ENCODE peak calls at places on chromosomes 2 and 18, in nine cellular contexts. One of them, this sample, is unnamed.

GRCh38 chr2:20351555-20352229 is 1.0 kb upstream of the PUM2 start:
- DNase-seq in GM23248: no peak
- DNase-seq in T-helper 9 cell: no peak
- DNase-seq in CD4-positive, alpha-beta T cell: no peak
- DNase-seq in B cell: no peak
- DNase-seq in nucleus accumbens: no peak
- DNase-seq in NAMALWA: peak
- DNase-seq in HFFc6: no peak
- DNase-seq in C1 segment of cervical spinal cord: no peak
- DNase-seq in this sample: peak

GRCh38 chr2:69027060-69027459 is 14.1 kb downstream of the ANTXR1 start:
- DNase-seq in GM23248: no peak
- DNase-seq in T-helper 9 cell: no peak
- DNase-seq in CD4-positive, alpha-beta T cell: no peak
- DNase-seq in B cell: no peak
- DNase-seq in nucleus accumbens: no peak
- DNase-seq in NAMALWA: no peak
- DNase-seq in HFFc6: no peak
- DNase-seq in C1 segment of cervical spinal cord: no peak
- DNase-seq in this sample: no peak

GRCh38 chr2:449246-450067 is 161.6 kb upstream of the ALKAL2 start:
- DNase-seq in GM23248: no peak
- DNase-seq in T-helper 9 cell: no peak
- DNase-seq in CD4-positive, alpha-beta T cell: no peak
- DNase-seq in B cell: no peak
- DNase-seq in nucleus accumbens: no peak
- DNase-seq in NAMALWA: no peak
- DNase-seq in HFFc6: no peak
- DNase-seq in C1 segment of cervical spinal cord: no peak
- DNase-seq in this sample: no peak

GRCh38 chr18:7953085-7953958 is 386.2 kb downstream of the PTPRM start:
- DNase-seq in GM23248: no peak
- DNase-seq in T-helper 9 cell: no peak
- DNase-seq in CD4-positive, alpha-beta T cell: no peak
- DNase-seq in B cell: no peak
- DNase-seq in nucleus accumbens: no peak
- DNase-seq in NAMALWA: no peak
- DNase-seq in HFFc6: no peak
- DNase-seq in C1 segment of cervical spinal cord: no peak
- DNase-seq in this sample: no peak

GRCh38 chr2:233892793-233893192 is 24.4 kb upstream of the TRPM8 start:
- DNase-seq in GM23248: peak
- DNase-seq in T-helper 9 cell: no peak
- DNase-seq in CD4-positive, alpha-beta T cell: no peak
- DNase-seq in B cell: no peak
- DNase-seq in nucleus accumbens: no peak
- DNase-seq in NAMALWA: no peak
- DNase-seq in HFFc6: no peak
- DNase-seq in C1 segment of cervical spinal cord: no peak
- DNase-seq in this sample: no peak

GRCh38 chr18:46364048-46364447 is 259.9 kb downstream of the HAUS1 start:
- DNase-seq in GM23248: no peak
- DNase-seq in T-helper 9 cell: no peak
- DNase-seq in CD4-positive, alpha-beta T cell: no peak
- DNase-seq in B cell: no peak
- DNase-seq in nucleus accumbens: no peak
- DNase-seq in NAMALWA: no peak
- DNase-seq in HFFc6: no peak
- DNase-seq in C1 segment of cervical spinal cord: no peak
- DNase-seq in this sample: no peak

GRCh38 chr2:15786003-15786654 is 154.2 kb upstream of the MYCN start:
- DNase-seq in GM23248: no peak
- DNase-seq in T-helper 9 cell: no peak
- DNase-seq in CD4-positive, alpha-beta T cell: no peak
- DNase-seq in B cell: no peak
- DNase-seq in nucleus accumbens: no peak
- DNase-seq in NAMALWA: no peak
- DNase-seq in HFFc6: no peak
- DNase-seq in C1 segment of cervical spinal cord: no peak
- DNase-seq in this sample: no peak

GRCh38 chr2:18491577-18491976 is 68.9 kb downstream of the RDH14 start:
- DNase-seq in GM23248: no peak
- DNase-seq in T-helper 9 cell: no peak
- DNase-seq in CD4-positive, alpha-beta T cell: no peak
- DNase-seq in B cell: no peak
- DNase-seq in nucleus accumbens: no peak
- DNase-seq in NAMALWA: no peak
- DNase-seq in HFFc6: no peak
- DNase-seq in C1 segment of cervical spinal cord: no peak
- DNase-seq in this sample: no peak

GRCh38 chr2:192197387-192197786 is 2.7 kb upstream of the TMEFF2 start:
- DNase-seq in GM23248: peak
- DNase-seq in T-helper 9 cell: no peak
- DNase-seq in CD4-positive, alpha-beta T cell: no peak
- DNase-seq in B cell: no peak
- DNase-seq in nucleus accumbens: no peak
- DNase-seq in NAMALWA: peak
- DNase-seq in HFFc6: no peak
- DNase-seq in C1 segment of cervical spinal cord: no peak
- DNase-seq in this sample: peak

GRCh38 chr2:37812414-37812813 is 112.7 kb upstream of the RMDN2 start:
- DNase-seq in GM23248: peak
- DNase-seq in T-helper 9 cell: no peak
- DNase-seq in CD4-positive, alpha-beta T cell: no peak
- DNase-seq in B cell: no peak
- DNase-seq in nucleus accumbens: no peak
- DNase-seq in NAMALWA: no peak
- DNase-seq in HFFc6: no peak
- DNase-seq in C1 segment of cervical spinal cord: no peak
- DNase-seq in this sample: no peak

GRCh38 chr2:127701651-127702394 is 526 bp downstream of the SFT2D3 start:
- DNase-seq in GM23248: peak
- DNase-seq in T-helper 9 cell: peak
- DNase-seq in CD4-positive, alpha-beta T cell: peak
- DNase-seq in B cell: peak
- DNase-seq in nucleus accumbens: no peak
- DNase-seq in NAMALWA: peak
- DNase-seq in HFFc6: peak
- DNase-seq in C1 segment of cervical spinal cord: peak
- DNase-seq in this sample: peak

GRCh38 chr2:15565994-15566671 is 5.0 kb upstream of the NBAS start:
- DNase-seq in GM23248: no peak
- DNase-seq in T-helper 9 cell: no peak
- DNase-seq in CD4-positive, alpha-beta T cell: no peak
- DNase-seq in B cell: no peak
- DNase-seq in nucleus accumbens: no peak
- DNase-seq in NAMALWA: no peak
- DNase-seq in HFFc6: no peak
- DNase-seq in C1 segment of cervical spinal cord: no peak
- DNase-seq in this sample: no peak

GRCh38 chr2:9228088-9228751 is 21.6 kb downstream of the ASAP2 start:
- DNase-seq in GM23248: peak
- DNase-seq in T-helper 9 cell: no peak
- DNase-seq in CD4-positive, alpha-beta T cell: no peak
- DNase-seq in B cell: no peak
- DNase-seq in nucleus accumbens: no peak
- DNase-seq in NAMALWA: no peak
- DNase-seq in HFFc6: peak
- DNase-seq in C1 segment of cervical spinal cord: no peak
- DNase-seq in this sample: no peak

GRCh38 chr2:160918909-160919503 is 241.2 kb upstream of the TANK start:
- DNase-seq in GM23248: peak
- DNase-seq in T-helper 9 cell: peak
- DNase-seq in CD4-positive, alpha-beta T cell: peak
- DNase-seq in B cell: no peak
- DNase-seq in nucleus accumbens: no peak
- DNase-seq in NAMALWA: peak
- DNase-seq in HFFc6: peak
- DNase-seq in C1 segment of cervical spinal cord: peak
- DNase-seq in this sample: peak

GRCh38 chr2:201890447-201890846 is 84.1 kb downstream of the CDK15 start:
- DNase-seq in GM23248: peak
- DNase-seq in T-helper 9 cell: no peak
- DNase-seq in CD4-positive, alpha-beta T cell: no peak
- DNase-seq in B cell: no peak
- DNase-seq in nucleus accumbens: no peak
- DNase-seq in NAMALWA: no peak
- DNase-seq in HFFc6: peak
- DNase-seq in C1 segment of cervical spinal cord: no peak
- DNase-seq in this sample: no peak

GRCh38 chr18:79621501-79621900 is 58.1 kb upstream of the CTDP1 start:
- DNase-seq in GM23248: no peak
- DNase-seq in T-helper 9 cell: no peak
- DNase-seq in CD4-positive, alpha-beta T cell: no peak
- DNase-seq in B cell: no peak
- DNase-seq in nucleus accumbens: no peak
- DNase-seq in NAMALWA: no peak
- DNase-seq in HFFc6: no peak
- DNase-seq in C1 segment of cervical spinal cord: no peak
- DNase-seq in this sample: no peak

GRCh38 chr2:119921825-119922224 is 91.1 kb upstream of the EPB41L5 start:
- DNase-seq in GM23248: no peak
- DNase-seq in T-helper 9 cell: no peak
- DNase-seq in CD4-positive, alpha-beta T cell: no peak
- DNase-seq in B cell: no peak
- DNase-seq in nucleus accumbens: no peak
- DNase-seq in NAMALWA: no peak
- DNase-seq in HFFc6: no peak
- DNase-seq in C1 segment of cervical spinal cord: no peak
- DNase-seq in this sample: no peak

GRCh38 chr2:142940606-142941223 is 63.3 kb downstream of the KYNU start:
- DNase-seq in GM23248: no peak
- DNase-seq in T-helper 9 cell: no peak
- DNase-seq in CD4-positive, alpha-beta T cell: no peak
- DNase-seq in B cell: no peak
- DNase-seq in nucleus accumbens: no peak
- DNase-seq in NAMALWA: no peak
- DNase-seq in HFFc6: no peak
- DNase-seq in C1 segment of cervical spinal cord: no peak
- DNase-seq in this sample: no peak

GRCh38 chr2:167943877-167944276 is 303.5 kb downstream of the STK39 start:
- DNase-seq in GM23248: no peak
- DNase-seq in T-helper 9 cell: no peak
- DNase-seq in CD4-positive, alpha-beta T cell: no peak
- DNase-seq in B cell: no peak
- DNase-seq in nucleus accumbens: no peak
- DNase-seq in NAMALWA: no peak
- DNase-seq in HFFc6: peak
- DNase-seq in C1 segment of cervical spinal cord: no peak
- DNase-seq in this sample: no peak

GRCh38 chr2:205967391-205968075 is 118.4 kb downstream of the INO80D start:
- DNase-seq in GM23248: peak
- DNase-seq in T-helper 9 cell: no peak
- DNase-seq in CD4-positive, alpha-beta T cell: no peak
- DNase-seq in B cell: no peak
- DNase-seq in nucleus accumbens: no peak
- DNase-seq in NAMALWA: no peak
- DNase-seq in HFFc6: no peak
- DNase-seq in C1 segment of cervical spinal cord: no peak
- DNase-seq in this sample: no peak

GRCh38 chr2:135257383-135258090 is 205.4 kb downstream of the RAB3GAP1 start:
- DNase-seq in GM23248: peak
- DNase-seq in T-helper 9 cell: no peak
- DNase-seq in CD4-positive, alpha-beta T cell: no peak
- DNase-seq in B cell: no peak
- DNase-seq in nucleus accumbens: no peak
- DNase-seq in NAMALWA: no peak
- DNase-seq in HFFc6: no peak
- DNase-seq in C1 segment of cervical spinal cord: no peak
- DNase-seq in this sample: no peak

GRCh38 chr2:191202209-191202721 is 42.9 kb upstream of the MYO1B start:
- DNase-seq in GM23248: peak
- DNase-seq in T-helper 9 cell: no peak
- DNase-seq in CD4-positive, alpha-beta T cell: no peak
- DNase-seq in B cell: no peak
- DNase-seq in nucleus accumbens: no peak
- DNase-seq in NAMALWA: no peak
- DNase-seq in HFFc6: peak
- DNase-seq in C1 segment of cervical spinal cord: no peak
- DNase-seq in this sample: no peak

GRCh38 chr2:237207641-237208040 is 122.0 kb downstream of the COPS8 start:
- DNase-seq in GM23248: peak
- DNase-seq in T-helper 9 cell: no peak
- DNase-seq in CD4-positive, alpha-beta T cell: no peak
- DNase-seq in B cell: no peak
- DNase-seq in nucleus accumbens: no peak
- DNase-seq in NAMALWA: no peak
- DNase-seq in HFFc6: peak
- DNase-seq in C1 segment of cervical spinal cord: no peak
- DNase-seq in this sample: no peak

GRCh38 chr2:238567067-238567855 is 140.5 kb downstream of the ASB1 start:
- DNase-seq in GM23248: no peak
- DNase-seq in T-helper 9 cell: no peak
- DNase-seq in CD4-positive, alpha-beta T cell: no peak
- DNase-seq in B cell: no peak
- DNase-seq in nucleus accumbens: no peak
- DNase-seq in NAMALWA: no peak
- DNase-seq in HFFc6: no peak
- DNase-seq in C1 segment of cervical spinal cord: no peak
- DNase-seq in this sample: no peak

GRCh38 chr18:12423393-12423792 is 15.7 kb downstream of the PRELID3A start:
- DNase-seq in GM23248: no peak
- DNase-seq in T-helper 9 cell: no peak
- DNase-seq in CD4-positive, alpha-beta T cell: no peak
- DNase-seq in B cell: no peak
- DNase-seq in nucleus accumbens: no peak
- DNase-seq in NAMALWA: no peak
- DNase-seq in HFFc6: no peak
- DNase-seq in C1 segment of cervical spinal cord: no peak
- DNase-seq in this sample: no peak

GRCh38 chr2:161321944-161322343 is 13.7 kb downstream of the PSMD14 start:
- DNase-seq in GM23248: peak
- DNase-seq in T-helper 9 cell: no peak
- DNase-seq in CD4-positive, alpha-beta T cell: no peak
- DNase-seq in B cell: no peak
- DNase-seq in nucleus accumbens: no peak
- DNase-seq in NAMALWA: no peak
- DNase-seq in HFFc6: no peak
- DNase-seq in C1 segment of cervical spinal cord: no peak
- DNase-seq in this sample: no peak

GRCh38 chr2:201347154-201347553 is 10.0 kb downstream of the FLACC1 start:
- DNase-seq in GM23248: no peak
- DNase-seq in T-helper 9 cell: no peak
- DNase-seq in CD4-positive, alpha-beta T cell: no peak
- DNase-seq in B cell: no peak
- DNase-seq in nucleus accumbens: no peak
- DNase-seq in NAMALWA: no peak
- DNase-seq in HFFc6: no peak
- DNase-seq in C1 segment of cervical spinal cord: no peak
- DNase-seq in this sample: no peak

GRCh38 chr2:169775765-169776482 is 22.7 kb upstream of the SSB start:
- DNase-seq in GM23248: peak
- DNase-seq in T-helper 9 cell: no peak
- DNase-seq in CD4-positive, alpha-beta T cell: no peak
- DNase-seq in B cell: no peak
- DNase-seq in nucleus accumbens: no peak
- DNase-seq in NAMALWA: no peak
- DNase-seq in HFFc6: peak
- DNase-seq in C1 segment of cervical spinal cord: no peak
- DNase-seq in this sample: no peak

GRCh38 chr2:237797253-237797652 is 1.3 kb upstream of the RBM44 start:
- DNase-seq in GM23248: no peak
- DNase-seq in T-helper 9 cell: no peak
- DNase-seq in CD4-positive, alpha-beta T cell: no peak
- DNase-seq in B cell: no peak
- DNase-seq in nucleus accumbens: no peak
- DNase-seq in NAMALWA: no peak
- DNase-seq in HFFc6: no peak
- DNase-seq in C1 segment of cervical spinal cord: no peak
- DNase-seq in this sample: no peak

GRCh38 chr18:48831113-48831759 is 119.5 kb downstream of the SMAD7 start:
- DNase-seq in GM23248: no peak
- DNase-seq in T-helper 9 cell: no peak
- DNase-seq in CD4-positive, alpha-beta T cell: peak
- DNase-seq in B cell: no peak
- DNase-seq in nucleus accumbens: no peak
- DNase-seq in NAMALWA: no peak
- DNase-seq in HFFc6: no peak
- DNase-seq in C1 segment of cervical spinal cord: no peak
- DNase-seq in this sample: no peak

GRCh38 chr2:197498937-197499593 is 575 bp downstream of the HSPD1 start:
- DNase-seq in GM23248: peak
- DNase-seq in T-helper 9 cell: peak
- DNase-seq in CD4-positive, alpha-beta T cell: peak
- DNase-seq in B cell: peak
- DNase-seq in nucleus accumbens: peak
- DNase-seq in NAMALWA: peak
- DNase-seq in HFFc6: no peak
- DNase-seq in C1 segment of cervical spinal cord: peak
- DNase-seq in this sample: peak

This sample was measured in NCI-H748 treated with DMSO at 0.1 percent for 48 hours.